ENCODE peak calls at places on chromosomes 5 and 9, in nine cellular contexts. Q, K, M, T, L, A, S, J and D are unnamed samples.

GRCh38 chr5:179323026-179323571 is 22.2 kb downstream of the ADAMTS2 start:
- DNase-seq in Q (no peak), K (no peak), M (no peak), T (no peak), L (no peak), A (no peak), S (no peak), J (no peak), D (no peak)

GRCh38 chr5:143860211-143860610 is 48.2 kb downstream of the HMHB1 start:
- DNase-seq in Q (no peak), K (peak), M (no peak), T (no peak), L (no peak), A (no peak), S (no peak), J (no peak), D (no peak)

GRCh38 chr5:95727764-95728191 is 3.4 kb upstream of the RHOBTB3 start:
- DNase-seq in Q (no peak), K (no peak), M (no peak), T (peak), L (peak), A (no peak), S (no peak), J (no peak), D (peak)

GRCh38 chr9:95302471-95302870 is 15.0 kb downstream of the FANCC start:
- DNase-seq in Q (no peak), K (no peak), M (no peak), T (no peak), L (no peak), A (no peak), S (no peak), J (no peak), D (no peak)

GRCh38 chr5:168681556-168682183 is 102.5 kb upstream of the PANK3 start:
- DNase-seq in Q (no peak), K (no peak), M (no peak), T (no peak), L (no peak), A (no peak), S (no peak), J (no peak), D (peak)

GRCh38 chr5:97412959-97413358 is 229.9 kb upstream of the RIOK2 start:
- DNase-seq in Q (no peak), K (no peak), M (no peak), T (no peak), L (no peak), A (no peak), S (no peak), J (no peak), D (no peak)

GRCh38 chr5:8474569-8474930 is 605.6 kb downstream of the MTRR start:
- DNase-seq in Q (no peak), K (no peak), M (no peak), T (no peak), L (no peak), A (no peak), S (no peak), J (no peak), D (no peak)

GRCh38 chr5:135944967-135945560 is 9.7 kb downstream of the LECT2 start:
- DNase-seq in Q (peak), K (peak), M (peak), T (peak), L (peak), A (peak), S (peak), J (no peak), D (peak)

GRCh38 chr9:35910613-35911488 is 1.6 kb downstream of the SPAAR start:
- DNase-seq in Q (no peak), K (peak), M (peak), T (peak), L (peak), A (no peak), S (no peak), J (no peak), D (peak)

GRCh38 chr9:130692365-130692764 is 1.2 kb upstream of the EXOSC2 start:
- DNase-seq in Q (peak), K (no peak), M (peak), T (no peak), L (peak), A (peak), S (no peak), J (no peak), D (peak)

GRCh38 chr5:72144762-72145161 is 37.5 kb downstream of the MAP1B start:
- DNase-seq in Q (no peak), K (no peak), M (peak), T (no peak), L (no peak), A (no peak), S (no peak), J (no peak), D (no peak)

GRCh38 chr5:17070646-17071045 is 134.6 kb upstream of the MYO10 start:
- DNase-seq in Q (no peak), K (no peak), M (no peak), T (peak), L (no peak), A (no peak), S (no peak), J (no peak), D (no peak)

GRCh38 chr5:3432135-3432534 is 163.5 kb upstream of the IRX1 start:
- DNase-seq in Q (no peak), K (no peak), M (no peak), T (no peak), L (no peak), A (no peak), S (no peak), J (no peak), D (no peak)

GRCh38 chr9:38061326-38061947 is 7.6 kb downstream of the SHB start:
- DNase-seq in Q (no peak), K (no peak), M (no peak), T (no peak), L (no peak), A (no peak), S (no peak), J (no peak), D (no peak)

GRCh38 chr9:77987880-77988525 is 43.6 kb downstream of the GNAQ start:
- DNase-seq in Q (no peak), K (no peak), M (no peak), T (no peak), L (no peak), A (no peak), S (no peak), J (no peak), D (no peak)

GRCh38 chr9:79447760-79448159 is 124.0 kb upstream of the TLE4 start:
- DNase-seq in Q (no peak), K (no peak), M (no peak), T (no peak), L (no peak), A (no peak), S (no peak), J (no peak), D (peak)

GRCh38 chr5:88248094-88248493 is 20.6 kb downstream of the TMEM161B start:
- DNase-seq in Q (no peak), K (no peak), M (no peak), T (no peak), L (no peak), A (no peak), S (no peak), J (no peak), D (no peak)

GRCh38 chr9:87054999-87055686 is 107.8 kb upstream of the GAS1 start:
- DNase-seq in Q (no peak), K (no peak), M (no peak), T (no peak), L (no peak), A (no peak), S (no peak), J (no peak), D (peak)

GRCh38 chr9:135971892-135972291 is 10.7 kb upstream of the UBAC1 start:
- DNase-seq in Q (peak), K (peak), M (peak), T (peak), L (no peak), A (peak), S (peak), J (peak), D (no peak)

GRCh38 chr5:14147210-14147609 is 4.1 kb downstream of the TRIO start:
- DNase-seq in Q (no peak), K (no peak), M (no peak), T (no peak), L (no peak), A (no peak), S (no peak), J (no peak), D (no peak)
- H3K4me3 ChIP-seq in Q (no peak), K (no peak), M (no peak), T (peak), L (no peak), A (no peak), S (no peak), J (no peak), D (no peak)

GRCh38 chr5:65288657-65289056 is 193.1 kb downstream of the ADAMTS6 start:
- DNase-seq in Q (no peak), K (no peak), M (no peak), T (no peak), L (no peak), A (no peak), S (no peak), J (no peak), D (no peak)
- H3K4me3 ChIP-seq in Q (no peak), K (no peak), M (no peak), T (no peak), L (no peak), A (no peak), S (no peak), J (no peak), D (no peak)

DNA sequence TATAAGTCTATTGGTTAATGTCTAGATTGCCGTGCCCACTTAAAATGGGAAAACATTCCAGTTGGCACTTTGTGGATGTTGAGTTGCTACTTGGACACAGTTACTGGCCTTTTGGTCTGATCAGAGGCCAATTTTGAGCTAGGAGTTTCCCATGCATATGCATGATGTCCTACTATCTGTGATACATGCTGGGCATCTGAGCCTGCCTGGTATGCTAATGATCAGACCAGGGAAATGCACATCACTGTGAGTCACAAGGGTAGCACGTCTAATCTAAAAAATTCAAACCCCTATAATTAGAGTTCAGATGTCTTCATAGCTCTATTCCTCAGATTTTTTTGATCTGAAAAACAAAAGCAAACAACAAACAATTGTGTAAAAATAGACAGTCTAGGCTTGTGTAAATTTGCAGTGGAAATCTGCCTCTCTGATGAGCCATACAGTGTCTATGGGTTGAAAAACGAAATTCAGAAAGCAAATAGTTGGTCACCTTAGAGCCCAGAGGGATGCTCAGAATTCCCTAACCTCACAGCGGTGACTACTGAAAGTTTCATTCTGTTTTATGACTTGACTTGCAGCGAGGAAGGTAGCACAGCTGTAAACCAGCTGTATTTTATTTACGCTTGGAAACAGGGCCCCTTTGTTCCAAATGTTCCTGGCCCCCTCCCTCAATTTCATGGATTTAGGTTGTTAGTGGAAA is 37.3 kb downstream of the PALM2AKAP2 start:
- DNase-seq in Q (no peak), K (no peak), M (no peak), T (peak), L (no peak), A (no peak), S (no peak), J (no peak), D (no peak)
- H3K4me3 ChIP-seq in Q (no peak), K (no peak), M (no peak), T (no peak), L (no peak), A (no peak), S (no peak), J (no peak), D (no peak)

DNA sequence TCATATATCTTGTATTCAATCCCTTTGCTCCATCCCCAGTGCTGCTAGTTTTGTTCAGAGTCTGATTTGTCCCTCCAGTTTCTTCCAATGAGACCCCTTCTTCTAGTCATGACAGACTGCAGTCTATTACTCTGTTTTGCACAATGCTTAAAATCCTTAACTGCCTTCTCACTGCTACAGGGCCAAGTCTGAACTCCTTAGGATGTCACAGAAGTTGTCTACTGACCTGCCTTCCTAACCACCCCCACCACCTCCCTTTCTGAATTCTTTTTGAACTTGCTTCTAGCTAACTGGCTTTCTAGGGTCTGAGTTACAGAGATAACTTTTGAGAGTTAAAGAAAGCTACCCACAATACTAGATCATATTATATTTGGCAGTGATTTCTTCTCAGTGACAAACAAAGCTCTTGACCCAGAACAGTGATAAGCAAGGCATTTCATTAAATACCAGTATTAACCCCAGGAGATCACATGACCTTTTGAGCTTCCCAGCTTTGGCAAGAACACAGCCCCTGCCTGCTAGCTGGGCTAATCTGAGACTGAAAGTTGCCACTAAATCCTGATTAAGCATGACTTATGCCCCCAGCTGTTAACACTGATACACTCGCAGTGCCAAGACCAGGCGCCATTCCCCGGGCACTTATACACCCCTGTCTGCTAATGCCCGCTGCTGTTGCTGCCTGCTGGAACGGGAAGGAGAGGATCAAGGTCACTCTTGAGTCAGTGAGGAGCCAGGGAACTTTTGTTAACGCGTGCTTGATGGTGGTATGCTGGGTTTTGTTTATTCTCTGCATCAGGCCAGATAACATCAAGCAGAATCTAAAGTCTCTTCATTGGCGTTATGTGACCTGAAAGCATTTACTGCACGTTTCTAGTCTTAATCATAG is 36.4 kb upstream of the ADAMTSL1 start:
- DNase-seq in Q (no peak), K (no peak), M (peak), T (no peak), L (peak), A (no peak), S (no peak), J (no peak), D (peak)
- H3K4me3 ChIP-seq in Q (no peak), K (no peak), M (no peak), T (no peak), L (peak), A (no peak), S (no peak), J (peak), D (no peak)

GRCh38 chr5:126014691-126015090 is 408.5 kb upstream of the GRAMD2B start:
- DNase-seq in Q (no peak), K (no peak), M (no peak), T (no peak), L (no peak), A (no peak), S (no peak), J (no peak), D (no peak)
- H3K4me3 ChIP-seq in Q (no peak), K (no peak), M (no peak), T (no peak), L (no peak), A (no peak), S (no peak), J (no peak), D (no peak)

GRCh38 chr9:134782921-134783698 is 97.5 kb upstream of the FCN2 start:
- DNase-seq in Q (no peak), K (no peak), M (no peak), T (no peak), L (no peak), A (no peak), S (no peak), J (no peak), D (no peak)
- H3K4me3 ChIP-seq in Q (no peak), K (no peak), M (no peak), T (no peak), L (no peak), A (no peak), S (no peak), J (no peak), D (no peak)

GRCh38 chr5:173237821-173238220 is 2.8 kb upstream of the NKX2-5 start:
- DNase-seq in Q (no peak), K (no peak), M (no peak), T (no peak), L (no peak), A (no peak), S (no peak), J (no peak), D (peak)

GRCh38 chr5:173239233-173239593 is 4.2 kb upstream of the NKX2-5 start:
- DNase-seq in Q (no peak), K (no peak), M (no peak), T (no peak), L (no peak), A (no peak), S (no peak), J (no peak), D (no peak)

GRCh38 chr5:173236531-173237501 is 1.8 kb upstream of the NKX2-5 start:
- DNase-seq in Q (no peak), K (no peak), M (no peak), T (no peak), L (no peak), A (no peak), S (no peak), J (no peak), D (peak)

GRCh38 chr5:173240091-173241050 is 5.4 kb upstream of the NKX2-5 start:
- DNase-seq in Q (no peak), K (no peak), M (no peak), T (no peak), L (no peak), A (no peak), S (no peak), J (no peak), D (peak)

GRCh38 chr5:173238312-173239232 is 3.6 kb upstream of the NKX2-5 start:
- DNase-seq in Q (no peak), K (no peak), M (no peak), T (no peak), L (no peak), A (no peak), S (no peak), J (no peak), D (peak)
- H3K4me3 ChIP-seq in Q (no peak), K (peak), M (peak), T (no peak), L (no peak), A (peak), S (no peak), J (peak), D (peak)

DNA sequence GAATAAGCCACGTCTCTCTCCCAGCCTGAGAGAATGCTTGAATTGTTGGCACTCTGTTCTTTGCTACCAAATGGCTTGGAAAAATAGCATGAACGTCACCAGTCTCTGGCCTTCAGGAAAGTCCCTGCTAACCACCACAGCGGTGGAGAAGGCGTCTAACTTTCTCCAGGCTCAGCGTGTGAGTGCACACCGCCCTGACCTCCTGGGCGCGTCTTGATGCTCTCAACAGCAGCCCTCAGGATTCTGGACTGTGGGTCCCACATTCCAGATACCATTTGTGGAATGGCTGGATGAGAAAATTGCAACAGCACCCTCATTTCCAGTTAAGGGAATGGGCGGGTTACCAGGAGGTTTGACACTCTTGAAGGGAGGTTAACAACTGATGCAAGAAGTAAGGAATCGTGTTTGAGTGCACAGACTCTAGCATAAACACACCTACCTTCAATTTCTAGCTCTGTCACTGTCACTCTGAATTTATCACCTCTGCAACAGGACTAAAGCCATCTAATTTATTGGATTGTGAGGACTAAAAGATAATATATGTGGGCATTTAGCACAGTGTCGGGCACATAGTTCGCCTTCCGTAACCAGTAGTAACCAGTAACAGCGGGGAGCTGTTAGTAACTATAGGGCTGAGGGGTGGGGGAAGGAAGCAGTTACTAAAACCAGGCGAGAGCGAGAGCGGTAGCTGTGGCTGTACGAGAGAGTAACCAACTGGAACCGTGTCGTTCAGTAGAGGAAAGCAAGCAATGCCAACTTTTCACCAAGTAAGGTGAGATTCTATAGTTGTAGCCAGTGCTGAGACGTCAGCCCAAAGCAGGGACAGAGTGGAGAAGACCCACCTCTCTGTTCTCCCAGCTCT is 807 bp upstream of the PLGRKT start:
- DNase-seq in Q (no peak), K (no peak), M (peak), T (no peak), L (no peak), A (no peak), S (no peak), J (no peak), D (peak)
- H3K4me3 ChIP-seq in Q (peak), K (peak), M (peak), T (peak), L (peak), A (peak), S (no peak), J (peak), D (peak)

GRCh38 chr9:112562235-112562958 is 75.8 kb downstream of the KIAA1958 start:
- DNase-seq in Q (no peak), K (no peak), M (no peak), T (no peak), L (no peak), A (no peak), S (no peak), J (no peak), D (no peak)
- H3K4me3 ChIP-seq in Q (no peak), K (no peak), M (no peak), T (no peak), L (no peak), A (no peak), S (no peak), J (no peak), D (no peak)